ENCODE peak calls at places on chromosomes 1 and 21, in five cellular contexts. One of them, this sample, is unnamed.

GRCh38 chr1:228085287-228085926 is 2.9 kb downstream of the ARF1 start:
- DNase-seq in neuronal stem cell: no peak
- DNase-seq in H9: no peak
- DNase-seq in mesenchymal stem cell: peak
- DNase-seq in IMR-90: peak
- DNase-seq in this sample: peak

GRCh38 chr1:239718997-239719628 is 332.7 kb downstream of the CHRM3 start:
- DNase-seq in neuronal stem cell: no peak
- DNase-seq in H9: no peak
- DNase-seq in mesenchymal stem cell: no peak
- DNase-seq in IMR-90: no peak
- DNase-seq in this sample: no peak

GRCh38 chr21:16908087-16908486 is 604.8 kb upstream of the CXADR start:
- DNase-seq in neuronal stem cell: no peak
- DNase-seq in H9: no peak
- DNase-seq in mesenchymal stem cell: no peak
- DNase-seq in IMR-90: no peak
- DNase-seq in this sample: no peak

GRCh38 chr1:248599396-248599795 is 1.9 kb upstream of the OR2T10 start:
- DNase-seq in neuronal stem cell: no peak
- DNase-seq in H9: no peak
- DNase-seq in mesenchymal stem cell: no peak
- DNase-seq in IMR-90: no peak
- DNase-seq in this sample: no peak

GRCh38 chr1:30749691-30750583 is 7.6 kb downstream of the LAPTM5 start:
- DNase-seq in neuronal stem cell: no peak
- DNase-seq in H9: no peak
- DNase-seq in mesenchymal stem cell: no peak
- DNase-seq in IMR-90: no peak
- DNase-seq in this sample: no peak

GRCh38 chr1:116987256-116987555 is 14.4 kb upstream of the CD101 start:
- DNase-seq in neuronal stem cell: no peak
- DNase-seq in H9: no peak
- DNase-seq in mesenchymal stem cell: no peak
- DNase-seq in IMR-90: no peak
- DNase-seq in this sample: no peak

GRCh38 chr1:21592086-21592865 is 76.9 kb downstream of the RAP1GAP start:
- DNase-seq in neuronal stem cell: no peak
- DNase-seq in H9: no peak
- DNase-seq in mesenchymal stem cell: no peak
- DNase-seq in IMR-90: no peak
- DNase-seq in this sample: no peak

GRCh38 chr1:157292809-157293564 is 154.8 kb upstream of the ETV3 start:
- DNase-seq in neuronal stem cell: no peak
- DNase-seq in H9: no peak
- DNase-seq in mesenchymal stem cell: no peak
- DNase-seq in IMR-90: no peak
- DNase-seq in this sample: no peak

GRCh38 chr1:168392958-168393357 is 112.3 kb downstream of the TBX19 start:
- DNase-seq in neuronal stem cell: no peak
- DNase-seq in H9: no peak
- DNase-seq in mesenchymal stem cell: no peak
- DNase-seq in IMR-90: no peak
- DNase-seq in this sample: no peak

GRCh38 chr1:227215863-227216510 is 102.3 kb downstream of the CDC42BPA start:
- DNase-seq in neuronal stem cell: no peak
- DNase-seq in H9: no peak
- DNase-seq in mesenchymal stem cell: no peak
- DNase-seq in IMR-90: peak
- DNase-seq in this sample: no peak

GRCh38 chr1:90821152-90821792 is 104.2 kb upstream of the BARHL2 start:
- DNase-seq in neuronal stem cell: no peak
- DNase-seq in H9: no peak
- DNase-seq in mesenchymal stem cell: no peak
- DNase-seq in IMR-90: no peak
- DNase-seq in this sample: no peak

GRCh38 chr1:112937070-112937469 is 18.9 kb downstream of the SLC16A1 start:
- DNase-seq in neuronal stem cell: no peak
- DNase-seq in H9: no peak
- DNase-seq in mesenchymal stem cell: no peak
- DNase-seq in IMR-90: peak
- DNase-seq in this sample: no peak

GRCh38 chr1:13432251-13432650 is 22.0 kb downstream of the PRAMEF20 start:
- DNase-seq in neuronal stem cell: no peak
- DNase-seq in H9: no peak
- DNase-seq in mesenchymal stem cell: no peak
- DNase-seq in IMR-90: no peak
- DNase-seq in this sample: no peak

GRCh38 chr1:59699227-59699847 is 115.4 kb upstream of the HOOK1 start:
- DNase-seq in neuronal stem cell: no peak
- DNase-seq in H9: no peak
- DNase-seq in mesenchymal stem cell: peak
- DNase-seq in IMR-90: peak
- DNase-seq in this sample: peak

GRCh38 chr1:63833346-63834065 is 59.7 kb downstream of the ROR1 start:
- DNase-seq in neuronal stem cell: no peak
- DNase-seq in H9: no peak
- DNase-seq in mesenchymal stem cell: no peak
- DNase-seq in IMR-90: no peak
- DNase-seq in this sample: no peak

GRCh38 chr1:155219592-155220031 is 11.1 kb downstream of the MTX1 start:
- DNase-seq in neuronal stem cell: no peak
- DNase-seq in H9: peak
- DNase-seq in mesenchymal stem cell: peak
- DNase-seq in IMR-90: no peak
- DNase-seq in this sample: peak

GRCh38 chr1:156961709-156962108 is 41.3 kb downstream of the LRRC71 start:
- DNase-seq in neuronal stem cell: no peak
- DNase-seq in H9: no peak
- DNase-seq in mesenchymal stem cell: no peak
- DNase-seq in IMR-90: no peak
- DNase-seq in this sample: peak

GRCh38 chr1:159921251-159921650 is 4.1 kb downstream of the TAGLN2 start:
- DNase-seq in neuronal stem cell: no peak
- DNase-seq in H9: no peak
- DNase-seq in mesenchymal stem cell: peak
- DNase-seq in IMR-90: peak
- DNase-seq in this sample: no peak

GRCh38 chr1:96028071-96028470 is 693.5 kb upstream of the PTBP2 start:
- DNase-seq in neuronal stem cell: no peak
- DNase-seq in H9: no peak
- DNase-seq in mesenchymal stem cell: no peak
- DNase-seq in IMR-90: no peak
- DNase-seq in this sample: no peak

GRCh38 chr1:157306896-157307295 is 168.7 kb upstream of the ETV3 start:
- DNase-seq in neuronal stem cell: no peak
- DNase-seq in H9: no peak
- DNase-seq in mesenchymal stem cell: no peak
- DNase-seq in IMR-90: no peak
- DNase-seq in this sample: no peak

GRCh38 chr1:163071381-163072255 is 2.5 kb downstream of the RGS4 start:
- DNase-seq in neuronal stem cell: peak
- DNase-seq in H9: peak
- DNase-seq in mesenchymal stem cell: peak
- DNase-seq in IMR-90: peak
- DNase-seq in this sample: peak

GRCh38 chr1:182617734-182618288 is 13.6 kb upstream of the RGS16 start:
- DNase-seq in neuronal stem cell: no peak
- DNase-seq in H9: no peak
- DNase-seq in mesenchymal stem cell: peak
- DNase-seq in IMR-90: peak
- DNase-seq in this sample: peak

GRCh38 chr1:94976996-94977548 is 50.2 kb upstream of the CNN3 start:
- DNase-seq in neuronal stem cell: no peak
- DNase-seq in H9: no peak
- DNase-seq in mesenchymal stem cell: no peak
- DNase-seq in IMR-90: no peak
- DNase-seq in this sample: no peak

GRCh38 chr21:18840239-18840638 is 436.7 kb upstream of the TMPRSS15 start:
- DNase-seq in neuronal stem cell: no peak
- DNase-seq in H9: peak
- DNase-seq in mesenchymal stem cell: no peak
- DNase-seq in IMR-90: no peak
- DNase-seq in this sample: peak

GRCh38 chr21:34992180-34992579 is 56.9 kb downstream of the RUNX1 start:
- DNase-seq in neuronal stem cell: no peak
- DNase-seq in H9: no peak
- DNase-seq in mesenchymal stem cell: no peak
- DNase-seq in IMR-90: no peak
- DNase-seq in this sample: no peak

GRCh38 chr1:92485374-92486250 is 1.1 kb downstream of the GFI1 start:
- DNase-seq in neuronal stem cell: peak
- DNase-seq in H9: peak
- DNase-seq in mesenchymal stem cell: peak
- DNase-seq in IMR-90: no peak
- DNase-seq in this sample: peak

GRCh38 chr1:246728311-246728710 is 4.1 kb downstream of the SCCPDH start:
- DNase-seq in neuronal stem cell: no peak
- DNase-seq in H9: no peak
- DNase-seq in mesenchymal stem cell: peak
- DNase-seq in IMR-90: peak
- DNase-seq in this sample: no peak

GRCh38 chr1:45403298-45404079 is 63.2 kb upstream of the MUTYH start:
- DNase-seq in neuronal stem cell: no peak
- DNase-seq in H9: no peak
- DNase-seq in mesenchymal stem cell: no peak
- DNase-seq in IMR-90: no peak
- DNase-seq in this sample: no peak

GRCh38 chr1:202034149-202034682 is 23.8 kb downstream of the ELF3 start:
- DNase-seq in neuronal stem cell: no peak
- DNase-seq in H9: no peak
- DNase-seq in mesenchymal stem cell: no peak
- DNase-seq in IMR-90: no peak
- DNase-seq in this sample: no peak

GRCh38 chr1:202029727-202030126 is 19.3 kb downstream of the ELF3 start:
- DNase-seq in neuronal stem cell: no peak
- DNase-seq in H9: no peak
- DNase-seq in mesenchymal stem cell: no peak
- DNase-seq in IMR-90: no peak
- DNase-seq in this sample: no peak

GRCh38 chr1:202029171-202029665 is 18.8 kb downstream of the ELF3 start:
- DNase-seq in neuronal stem cell: no peak
- DNase-seq in H9: no peak
- DNase-seq in mesenchymal stem cell: peak
- DNase-seq in IMR-90: peak
- DNase-seq in this sample: no peak

GRCh38 chr1:202034683-202035462 is 24.5 kb downstream of the ELF3 start:
- DNase-seq in neuronal stem cell: no peak
- DNase-seq in H9: no peak
- DNase-seq in mesenchymal stem cell: peak
- DNase-seq in IMR-90: peak
- DNase-seq in this sample: peak

GRCh38 chr1:202031796-202032195 is 21.4 kb downstream of the ELF3 start:
- DNase-seq in neuronal stem cell: no peak
- DNase-seq in H9: no peak
- DNase-seq in mesenchymal stem cell: no peak
- DNase-seq in IMR-90: no peak
- DNase-seq in this sample: no peak
- H2BK120ac ChIP-seq in neuronal stem cell: no peak
- H2BK120ac ChIP-seq in H9: no peak
- H2BK120ac ChIP-seq in mesenchymal stem cell: no peak
- H2BK120ac ChIP-seq in IMR-90: no peak
- H2BK120ac ChIP-seq in this sample: no peak

DNA sequence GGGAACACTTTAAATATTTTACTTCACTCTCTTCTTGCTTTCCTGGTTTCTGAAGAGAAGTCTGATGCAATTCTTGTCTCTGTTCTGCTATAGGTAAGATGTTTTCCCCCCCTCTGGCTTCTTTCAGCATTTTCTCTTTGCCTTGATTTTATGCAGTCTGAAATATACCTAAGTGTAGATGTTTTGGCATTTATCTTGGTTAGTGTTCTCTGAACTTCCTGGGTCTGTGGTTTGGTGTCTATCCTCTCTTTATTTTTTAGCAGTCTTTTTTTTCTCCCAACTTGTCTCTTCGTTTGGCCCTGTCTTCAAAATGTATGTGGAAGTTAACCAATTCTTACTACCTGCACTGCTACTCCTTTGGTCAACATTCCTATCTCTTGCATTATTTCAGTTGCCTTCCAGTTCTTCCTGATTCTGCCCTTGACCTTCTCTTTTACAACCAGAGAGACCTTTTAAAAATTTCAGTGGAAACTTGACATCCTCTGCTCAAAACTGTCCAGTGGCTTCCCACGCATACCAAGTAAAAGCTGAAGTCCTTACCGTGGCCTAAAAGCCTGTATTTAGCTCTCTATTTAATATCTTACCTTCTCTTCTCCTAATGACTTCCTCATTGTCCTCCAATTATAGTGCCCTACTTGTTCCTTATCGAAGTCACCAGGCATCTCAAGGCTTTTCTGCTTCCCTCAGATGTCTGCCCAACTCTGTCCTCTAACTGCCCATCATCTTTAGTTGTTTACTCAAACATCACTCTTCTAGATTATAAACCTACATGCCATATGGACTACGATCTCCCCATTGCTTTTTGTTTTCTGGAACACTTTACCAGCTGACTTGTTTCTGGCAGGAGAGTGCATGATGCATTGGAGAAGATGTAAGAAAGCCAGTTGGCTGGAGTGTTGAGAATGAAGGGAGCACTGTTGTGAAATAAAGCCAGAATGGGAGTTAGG is 40.9 kb downstream of the RAP1A start:
- DNase-seq in neuronal stem cell: no peak
- DNase-seq in H9: no peak
- DNase-seq in mesenchymal stem cell: no peak
- DNase-seq in IMR-90: peak
- DNase-seq in this sample: peak
- H3K4me2 ChIP-seq in neuronal stem cell: no peak
- H3K4me2 ChIP-seq in H9: no peak
- H3K4me2 ChIP-seq in mesenchymal stem cell: no peak
- H3K4me2 ChIP-seq in IMR-90: no peak
- H3K4me2 ChIP-seq in this sample: no peak

GRCh38 chr1:1892079-1892762 is 1.3 kb upstream of the GNB1 start:
- DNase-seq in neuronal stem cell: no peak
- DNase-seq in H9: no peak
- DNase-seq in mesenchymal stem cell: no peak
- DNase-seq in IMR-90: no peak
- DNase-seq in this sample: no peak

GRCh38 chr1:1890506-1891348 is at the start of gene GNB1:
- DNase-seq in neuronal stem cell: peak
- DNase-seq in H9: peak
- DNase-seq in mesenchymal stem cell: peak
- DNase-seq in IMR-90: peak
- DNase-seq in this sample: peak

GRCh38 chr1:1889090-1889750 is 1.7 kb downstream of the GNB1 start:
- DNase-seq in neuronal stem cell: no peak
- DNase-seq in H9: no peak
- DNase-seq in mesenchymal stem cell: peak
- DNase-seq in IMR-90: peak
- DNase-seq in this sample: no peak

GRCh38 chr1:1891349-1892078 is 627 bp upstream of the GNB1 start:
- DNase-seq in neuronal stem cell: peak
- DNase-seq in H9: peak
- DNase-seq in mesenchymal stem cell: peak
- DNase-seq in IMR-90: peak
- DNase-seq in this sample: peak

GRCh38 chr1:1889847-1890505 is 911 bp downstream of the GNB1 start:
- DNase-seq in neuronal stem cell: no peak
- DNase-seq in H9: no peak
- DNase-seq in mesenchymal stem cell: peak
- DNase-seq in IMR-90: peak
- DNase-seq in this sample: peak
- H2BK5ac ChIP-seq in neuronal stem cell: peak
- H2BK5ac ChIP-seq in H9: no peak
- H2BK5ac ChIP-seq in mesenchymal stem cell: peak
- H2BK5ac ChIP-seq in IMR-90: peak
- H2BK5ac ChIP-seq in this sample: peak

GRCh38 chr1:150259758-150260669 is 2.4 kb downstream of the CA14 start:
- DNase-seq in neuronal stem cell: peak
- DNase-seq in H9: peak
- DNase-seq in mesenchymal stem cell: peak
- DNase-seq in IMR-90: no peak
- DNase-seq in this sample: peak
- H2BK120ac ChIP-seq in neuronal stem cell: no peak
- H2BK120ac ChIP-seq in H9: no peak
- H2BK120ac ChIP-seq in mesenchymal stem cell: peak
- H2BK120ac ChIP-seq in IMR-90: no peak
- H2BK120ac ChIP-seq in this sample: peak

This sample was measured in mesendoderm.